ENCODE peak calls at places on chromosomes 4 and X, in seven cellular contexts. U is NB4, F is lung, N is bronchial epithelial cell, K is fibroblast of mammary gland, Q is progenitor cell of endocrine pancreas, T is BE2C. J is an unnamed sample.

GRCh38 chr4:145735330-145735638 is 55.3 kb downstream of the C4orf51 start:
- DNase-seq in U (no peak), F (peak), N (peak), K (peak), Q (no peak), T (no peak), J (no peak)

GRCh38 chrX:148771440-148771839 is 271.0 kb downstream of the AFF2 start:
- DNase-seq in U (no peak), F (no peak), N (no peak), K (peak), Q (no peak), T (no peak), J (no peak)

GRCh38 chr4:147580396-147580795 is 36.8 kb upstream of the TMEM184C start:
- DNase-seq in U (peak), F (no peak), N (peak), K (peak), Q (no peak), T (no peak), J (no peak)

GRCh38 chrX:30317308-30317707 is 8.1 kb upstream of the NR0B1 start:
- DNase-seq in U (no peak), F (no peak), N (no peak), K (peak), Q (no peak), T (no peak), J (no peak)

GRCh38 chr4:182189107-182189878 is 53.9 kb upstream of the TENM3 start:
- DNase-seq in U (peak), F (no peak), N (peak), K (peak), Q (no peak), T (peak), J (no peak)

GRCh38 chr4:145346081-145346480 is 135.6 kb upstream of the SMAD1 start:
- DNase-seq in U (no peak), F (no peak), N (no peak), K (no peak), Q (no peak), T (no peak), J (no peak)

GRCh38 chrX:44748014-44748413 is 95.8 kb upstream of the DUSP21 start:
- DNase-seq in U (no peak), F (no peak), N (peak), K (peak), Q (no peak), T (no peak), J (no peak)

GRCh38 chrX:1205681-1206611 is 6.5 kb downstream of the CRLF2 start:
- DNase-seq in U (peak), F (no peak), N (peak), K (peak), Q (no peak), T (no peak), J (no peak)

GRCh38 chrX:66675541-66675940 is 36.7 kb upstream of the EDA2R start:
- DNase-seq in U (no peak), F (no peak), N (no peak), K (peak), Q (no peak), T (no peak), J (no peak)

GRCh38 chrX:47198026-47198686 is 4.5 kb downstream of the UBA1 start:
- DNase-seq in U (no peak), F (no peak), N (no peak), K (no peak), Q (no peak), T (no peak), J (no peak)

GRCh38 chr4:158845166-158846041 is 76.6 kb downstream of the FNIP2 start:
- DNase-seq in U (no peak), F (no peak), N (no peak), K (no peak), Q (no peak), T (no peak), J (no peak)

GRCh38 chr4:151167561-151167960 is 68.1 kb downstream of the RPS3A start:
- DNase-seq in U (no peak), F (no peak), N (no peak), K (no peak), Q (no peak), T (no peak), J (no peak)

GRCh38 chrX:112536544-112536943 is 143.2 kb downstream of the LHFPL1 start:
- DNase-seq in U (no peak), F (no peak), N (no peak), K (no peak), Q (no peak), T (no peak), J (no peak)

GRCh38 chr4:54228064-54228527 is 997 bp upstream of the PDGFRA start:
- DNase-seq in U (peak), F (peak), N (peak), K (peak), Q (peak), T (peak), J (peak)

GRCh38 chr4:153465583-153465921 is 608 bp upstream of the TMEM131L start:
- DNase-seq in U (peak), F (peak), N (no peak), K (peak), Q (peak), T (peak), J (no peak)
- TF ChIP-seq CTCF in U (no peak), F (no peak), N (peak), K (peak), Q (peak), T (no peak), J (no peak)

GRCh38 chr4:20490734-20491133 is 209.5 kb upstream of the PACRGL start:
- DNase-seq in U (no peak), F (no peak), N (no peak), K (no peak), Q (no peak), T (peak), J (no peak)
- TF ChIP-seq CTCF in U (no peak), F (no peak), N (no peak), K (no peak), Q (no peak), T (peak), J (no peak)

DNA sequence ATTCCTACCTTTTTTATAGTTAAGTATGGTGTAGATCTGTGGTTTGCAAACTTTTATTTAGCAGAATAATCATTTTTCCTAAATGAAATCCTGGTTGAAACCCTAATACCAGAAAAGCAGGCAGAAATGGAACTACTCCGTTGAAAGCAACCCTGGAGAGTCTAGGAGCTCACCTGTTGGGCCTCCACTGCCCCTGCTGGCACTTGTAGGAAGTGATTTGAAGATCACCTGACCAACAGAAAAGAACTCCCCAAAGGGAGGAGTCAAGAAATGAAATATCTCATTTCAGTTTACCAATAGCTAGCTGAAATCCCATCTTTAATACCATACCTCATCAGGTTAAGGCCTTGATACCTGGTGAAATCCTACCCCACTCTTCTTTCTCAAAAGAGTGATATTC is 277.1 kb downstream of the KLHL13 start:
- DNase-seq in U (no peak), F (no peak), N (no peak), K (no peak), Q (no peak), T (peak), J (no peak)
- TF ChIP-seq CTCF in U (no peak), F (no peak), N (no peak), K (no peak), Q (no peak), T (peak), J (no peak)

GRCh38 chr4:139453371-139454110 is 380 bp upstream of the RAB33B start:
- DNase-seq in U (peak), F (peak), N (peak), K (peak), Q (peak), T (peak), J (peak)
- TF ChIP-seq CTCF in U (no peak), F (no peak), N (peak), K (no peak), Q (no peak), T (peak), J (no peak)

GRCh38 chr4:132228676-132229075 is 920.4 kb upstream of the PCDH10 start:
- DNase-seq in U (no peak), F (no peak), N (no peak), K (no peak), Q (no peak), T (no peak), J (no peak)

GRCh38 chr4:132230025-132230424 is 919.1 kb upstream of the PCDH10 start:
- DNase-seq in U (no peak), F (no peak), N (no peak), K (no peak), Q (no peak), T (no peak), J (no peak)

GRCh38 chr4:132227349-132228165 is 921.5 kb upstream of the PCDH10 start:
- DNase-seq in U (peak), F (peak), N (peak), K (peak), Q (peak), T (peak), J (no peak)
- TF ChIP-seq CTCF in U (peak), F (no peak), N (peak), K (peak), Q (peak), T (peak), J (no peak)

DNA sequence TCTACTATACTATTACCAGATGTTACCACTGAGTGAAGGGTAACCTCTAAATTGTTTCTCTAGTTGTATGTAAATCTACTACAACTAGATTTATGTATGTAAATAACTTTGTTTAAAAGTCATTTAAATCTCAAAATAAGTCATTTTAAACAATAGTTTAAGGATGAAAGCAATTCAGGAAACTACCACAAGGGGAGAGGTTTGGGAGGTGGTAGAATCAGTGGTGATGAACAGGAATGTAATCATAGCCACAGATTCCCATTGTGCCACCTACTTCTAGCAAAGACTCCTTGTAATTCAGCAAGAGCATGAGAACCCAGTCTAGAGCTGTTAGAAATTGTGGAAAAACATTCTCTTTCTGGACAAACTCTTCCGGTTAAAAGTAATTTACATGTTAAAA is 234.6 kb downstream of the SLC7A11 start:
- DNase-seq in U (no peak), F (no peak), N (peak), K (peak), Q (no peak), T (no peak), J (no peak)
- TF ChIP-seq CTCF in U (peak), F (no peak), N (peak), K (peak), Q (peak), T (peak), J (no peak)

GRCh38 chr4:15144249-15144966 is 142.1 kb downstream of the CPEB2 start:
- DNase-seq in U (no peak), F (no peak), N (no peak), K (no peak), Q (no peak), T (no peak), J (no peak)
- TF ChIP-seq CTCF in U (no peak), F (no peak), N (no peak), K (no peak), Q (no peak), T (peak), J (no peak)

GRCh38 chr4:56823933-56824600 is 2.6 kb upstream of the SPINK2 start:
- DNase-seq in U (no peak), F (no peak), N (no peak), K (no peak), Q (no peak), T (no peak), J (no peak)

GRCh38 chr4:56817840-56818491 is 3.5 kb downstream of the SPINK2 start:
- DNase-seq in U (no peak), F (no peak), N (peak), K (no peak), Q (no peak), T (no peak), J (no peak)

GRCh38 chr4:56818797-56819196 is 2.7 kb downstream of the SPINK2 start:
- DNase-seq in U (no peak), F (no peak), N (no peak), K (no peak), Q (no peak), T (no peak), J (no peak)

GRCh38 chr4:56821394-56822263 is at the start of gene SPINK2:
- DNase-seq in U (peak), F (peak), N (peak), K (no peak), Q (peak), T (peak), J (peak)
- TF ChIP-seq CTCF in U (no peak), F (no peak), N (peak), K (no peak), Q (peak), T (no peak), J (no peak)

J was measured in activated B cell treated with CpG ODN at 0.5 μM for 24 hours.